ENCODE peak calls at places on chromosome 2, in nine cellular contexts. C is uterus, E is transverse colon, V is HCT116, I is adrenal gland, G is breast epithelium, B is stomach, F is cardiac muscle cell, H is RWPE2. D is an unnamed sample.

GRCh38 chr2:194443926-194444325 is 1213.1 kb upstream of the SLC39A10 start:
- DNase-seq in C (no peak), E (no peak), V (no peak), I (no peak), G (no peak), B (no peak), F (no peak), H (no peak), D (no peak)

GRCh38 chr2:16653083-16653375 is 12.6 kb downstream of the CYRIA start:
- DNase-seq in C (peak; percentile 66), E (no peak), V (no peak), I (no peak), G (no peak), B (no peak), F (no peak), H (no peak), D (no peak)

GRCh38 chr2:124426630-124427029 is 401.5 kb downstream of the CNTNAP5 start:
- DNase-seq in C (no peak), E (no peak), V (no peak), I (no peak), G (no peak), B (no peak), F (no peak), H (no peak), D (no peak)

GRCh38 chr2:206160807-206161179 is 1.1 kb downstream of the EEF1B2 start:
- DNase-seq in C (no peak), E (no peak), V (no peak), I (no peak), G (no peak), B (no peak), F (no peak), H (no peak), D (peak; percentile 21)

GRCh38 chr2:150486539-150487484 is 655 bp downstream of the RND3 start:
- DNase-seq in C (peak; percentile 36), E (peak; percentile 54), V (no peak), I (peak; percentile 61), G (no peak), B (peak; percentile 50), F (peak; percentile 65), H (peak; percentile 55), D (peak; percentile 69)

GRCh38 chr2:169189123-169189522 is 119.8 kb downstream of the DHRS9 start:
- DNase-seq in C (no peak), E (no peak), V (no peak), I (no peak), G (no peak), B (no peak), F (no peak), H (no peak), D (no peak)

GRCh38 chr2:192535956-192536685 is 341.4 kb upstream of the TMEFF2 start:
- DNase-seq in C (no peak), E (no peak), V (no peak), I (no peak), G (no peak), B (no peak), F (peak; percentile 57), H (no peak), D (no peak)

GRCh38 chr2:218618102-218618860 is 10.6 kb downstream of the PLCD4 start:
- DNase-seq in C (no peak), E (no peak), V (peak; percentile 7), I (no peak), G (no peak), B (no peak), F (no peak), H (no peak), D (no peak)

GRCh38 chr2:207833265-207833751 is 63.6 kb upstream of the FZD5 start:
- DNase-seq in C (no peak), E (no peak), V (no peak), I (peak; percentile 22), G (no peak), B (no peak), F (no peak), H (no peak), D (no peak)

GRCh38 chr2:215454519-215454918 is 18.7 kb upstream of the FN1 start:
- DNase-seq in C (no peak), E (no peak), V (peak; percentile 12), I (no peak), G (no peak), B (no peak), F (peak; percentile 67), H (no peak), D (no peak)

GRCh38 chr2:192087398-192087958 is 107.3 kb downstream of the TMEFF2 start:
- DNase-seq in C (no peak), E (no peak), V (no peak), I (no peak), G (no peak), B (no peak), F (no peak), H (no peak), D (no peak)

GRCh38 chr2:190607014-190607597 is 41.8 kb upstream of the NAB1 start:
- DNase-seq in C (no peak), E (no peak), V (peak; percentile 60), I (no peak), G (no peak), B (no peak), F (peak; percentile 90), H (no peak), D (no peak)

GRCh38 chr2:190603374-190603773 is 45.5 kb upstream of the NAB1 start:
- DNase-seq in C (no peak), E (no peak), V (no peak), I (no peak), G (no peak), B (no peak), F (no peak), H (no peak), D (no peak)

DNA sequence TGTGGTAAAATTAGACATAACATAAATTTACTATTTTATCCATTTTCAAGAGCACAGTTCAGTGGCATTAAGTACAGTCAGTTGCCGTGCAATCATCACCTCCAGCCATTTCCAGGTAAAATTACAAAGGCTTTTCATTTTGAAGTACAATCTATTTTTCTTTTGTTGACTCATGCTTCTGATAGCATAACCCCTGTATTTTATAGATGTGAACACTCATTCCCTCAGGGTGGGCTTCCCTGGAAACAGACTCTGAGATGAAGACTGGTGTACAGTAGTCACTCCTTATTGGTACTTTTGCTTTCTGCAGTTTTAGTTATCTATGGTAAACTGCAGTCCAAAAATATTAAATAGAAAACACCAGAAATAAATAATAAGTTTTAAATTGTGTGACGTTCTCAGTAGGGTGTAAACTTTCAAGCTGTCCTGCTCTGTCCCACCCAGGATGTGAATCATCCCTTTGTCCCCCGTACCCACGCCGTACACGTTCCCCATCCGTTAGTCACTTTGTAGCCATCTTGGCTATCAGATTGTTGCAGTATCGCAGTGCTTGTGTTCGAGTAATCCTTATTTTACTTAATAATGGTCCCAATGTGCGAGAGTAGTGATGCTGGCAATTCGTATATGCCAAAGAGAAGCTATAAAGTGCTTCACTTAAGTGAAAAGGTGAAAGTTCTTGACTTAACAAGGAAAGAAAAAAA is 41.1 kb upstream of the NAB1 start:
- DNase-seq in C (no peak), E (no peak), V (peak; percentile 91), I (no peak), G (no peak), B (no peak), F (peak; percentile 73), H (peak; percentile 77), D (no peak)
- TF ChIP-seq CTCF in C (no peak), E (no peak), V (no peak), I (no peak), G (no peak), B (no peak), F (no peak), H (no peak), D (no peak)

DNA sequence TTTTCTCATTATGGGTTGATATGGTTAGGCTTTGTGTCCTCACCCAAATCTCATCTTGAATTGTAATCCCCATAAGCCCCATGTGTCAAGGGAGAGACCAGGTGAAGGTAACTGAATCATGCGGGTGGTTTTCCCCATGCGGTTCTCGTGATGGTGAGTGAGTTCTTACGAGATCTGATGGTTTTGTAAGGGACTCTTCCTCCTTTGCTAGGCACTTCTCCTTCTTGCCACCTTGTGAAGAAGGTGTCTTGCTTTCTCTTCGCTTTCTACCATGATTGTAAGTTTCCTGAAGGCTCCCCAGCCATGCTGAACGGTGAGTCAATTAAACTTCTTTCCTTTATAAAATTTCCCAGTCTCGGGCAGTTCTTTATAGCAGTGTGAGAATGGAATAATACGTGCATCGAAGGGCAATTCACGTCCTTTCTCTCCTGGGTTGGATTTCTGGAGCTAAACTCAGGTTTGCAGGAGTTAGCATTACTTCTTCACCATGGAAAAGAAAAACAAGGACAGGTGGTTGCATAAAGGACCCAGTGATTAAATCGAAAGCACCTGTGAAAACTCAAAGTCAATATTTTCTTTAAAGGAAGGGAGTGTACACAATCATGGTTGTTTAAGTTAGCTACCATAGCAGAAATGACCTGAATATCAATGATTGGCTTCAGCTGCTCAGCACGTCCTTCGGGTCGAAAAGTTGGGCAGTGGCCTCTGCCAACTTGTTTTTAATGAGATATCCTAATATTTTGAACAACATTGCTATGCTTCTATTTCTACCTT is 54.1 kb downstream of the CDC42EP3 start:
- DNase-seq in C (no peak), E (no peak), V (no peak), I (no peak), G (no peak), B (no peak), F (no peak), H (no peak), D (no peak)
- H3K27ac ChIP-seq in C (no peak overlapping the region), E (peak overlapping the region; percentile 22), V (no peak overlapping the region), I (no peak overlapping the region), G (no peak overlapping the region), B (peak overlapping the region; percentile 44), F (no peak overlapping the region), H (no peak overlapping the region), D (peak overlapping the region; percentile 42)

GRCh38 chr2:200449149-200449548 is 60.7 kb downstream of the KCTD18 start:
- DNase-seq in C (no peak), E (no peak), V (no peak), I (no peak), G (no peak), B (no peak), F (no peak), H (no peak), D (no peak)

GRCh38 chr2:200448460-200448859 is 61.4 kb downstream of the KCTD18 start:
- DNase-seq in C (no peak), E (no peak), V (no peak), I (no peak), G (no peak), B (no peak), F (no peak), H (no peak), D (no peak)

GRCh38 chr2:200445284-200445683 is 64.6 kb downstream of the KCTD18 start:
- DNase-seq in C (no peak), E (no peak), V (no peak), I (no peak), G (no peak), B (no peak), F (no peak), H (no peak), D (no peak)

GRCh38 chr2:200446612-200447011 is 63.3 kb downstream of the KCTD18 start:
- DNase-seq in C (no peak), E (no peak), V (no peak), I (no peak), G (no peak), B (no peak), F (no peak), H (no peak), D (no peak)

GRCh38 chr2:200447139-200447855 is 62.6 kb downstream of the KCTD18 start:
- DNase-seq in C (no peak), E (no peak), V (no peak), I (no peak), G (no peak), B (no peak), F (no peak), H (no peak), D (no peak)
- TF ChIP-seq CTCF in C (no peak), E (no peak), V (no peak), I (no peak), G (no peak), B (no peak), F (no peak), H (no peak), D (no peak)

GRCh38 chr2:231452799-231453508 is 11.3 kb downstream of the NCL start:
- DNase-seq in C (no peak), E (no peak), V (no peak), I (no peak), G (no peak), B (no peak), F (no peak), H (no peak), D (no peak)
- H3K27ac ChIP-seq in C (no peak overlapping the region), E (no peak overlapping the region), V (peak overlapping the region; percentile 41), I (no peak overlapping the region), G (no peak overlapping the region), B (peak overlapping the region; percentile 8), F (peak overlapping the region; percentile 74), H (no peak overlapping the region), D (no peak overlapping the region)